ENCODE peak calls at places on chromosomes 11 and 22, in seven cellular contexts. K, H, A, Z, X, M and O are unnamed samples.

GRCh38 chr11:65505434-65506315 is 6.8 kb downstream of the MALAT1 start:
- DNase-seq in K (no peak), H (peak), A (peak), Z (no peak), X (peak), M (no peak), O (no peak)

GRCh38 chr11:60756307-60757032 is at the start of gene MS4A15:
- DNase-seq in K (no peak), H (peak), A (peak), Z (no peak), X (no peak), M (no peak), O (peak)

GRCh38 chr11:68840661-68841653 is 759 bp downstream of the CPT1A start:
- DNase-seq in K (peak), H (peak), A (peak), Z (no peak), X (peak), M (peak), O (peak)

GRCh38 chr22:41526802-41527799 is 17.2 kb downstream of the POLR3H start:
- DNase-seq in K (no peak), H (peak), A (peak), Z (no peak), X (peak), M (no peak), O (peak)

GRCh38 chr11:61732705-61733104 is 19.7 kb upstream of the MYRF start:
- DNase-seq in K (no peak), H (no peak), A (no peak), Z (no peak), X (peak), M (no peak), O (no peak)

GRCh38 chr11:119856681-119857485 is 127.9 kb upstream of the NECTIN1 start:
- DNase-seq in K (no peak), H (no peak), A (no peak), Z (no peak), X (no peak), M (no peak), O (no peak)

GRCh38 chr22:30212363-30212995 is 34.1 kb downstream of the LIF start:
- DNase-seq in K (peak), H (peak), A (peak), Z (no peak), X (peak), M (peak), O (no peak)

GRCh38 chr11:73553266-73553665 is 44.6 kb downstream of the FAM168A start:
- DNase-seq in K (no peak), H (no peak), A (no peak), Z (no peak), X (no peak), M (no peak), O (no peak)

GRCh38 chr11:44711113-44711512 is 15.6 kb upstream of the TSPAN18 start:
- DNase-seq in K (no peak), H (no peak), A (no peak), Z (no peak), X (no peak), M (no peak), O (peak)

GRCh38 chr11:36362902-36363301 is 66.8 kb downstream of the PRR5L start:
- DNase-seq in K (no peak), H (no peak), A (no peak), Z (no peak), X (no peak), M (no peak), O (no peak)

GRCh38 chr11:96015911-96016565 is 92.1 kb upstream of the MTMR2 start:
- DNase-seq in K (no peak), H (no peak), A (peak), Z (no peak), X (no peak), M (no peak), O (peak)

GRCh38 chr11:3153291-3153861 is 11.7 kb downstream of the OSBPL5 start:
- DNase-seq in K (no peak), H (peak), A (peak), Z (peak), X (peak), M (peak), O (no peak)

GRCh38 chr11:7640826-7641225 is 32.5 kb downstream of the CYB5R2 start:
- DNase-seq in K (no peak), H (no peak), A (no peak), Z (no peak), X (no peak), M (no peak), O (no peak)

GRCh38 chr22:42747701-42748513 is 27.2 kb upstream of the A4GALT start:
- DNase-seq in K (no peak), H (no peak), A (no peak), Z (no peak), X (no peak), M (no peak), O (no peak)

GRCh38 chr11:29272019-29272654 is 744.7 kb downstream of the KCNA4 start:
- DNase-seq in K (no peak), H (no peak), A (no peak), Z (no peak), X (no peak), M (no peak), O (peak)

DNA sequence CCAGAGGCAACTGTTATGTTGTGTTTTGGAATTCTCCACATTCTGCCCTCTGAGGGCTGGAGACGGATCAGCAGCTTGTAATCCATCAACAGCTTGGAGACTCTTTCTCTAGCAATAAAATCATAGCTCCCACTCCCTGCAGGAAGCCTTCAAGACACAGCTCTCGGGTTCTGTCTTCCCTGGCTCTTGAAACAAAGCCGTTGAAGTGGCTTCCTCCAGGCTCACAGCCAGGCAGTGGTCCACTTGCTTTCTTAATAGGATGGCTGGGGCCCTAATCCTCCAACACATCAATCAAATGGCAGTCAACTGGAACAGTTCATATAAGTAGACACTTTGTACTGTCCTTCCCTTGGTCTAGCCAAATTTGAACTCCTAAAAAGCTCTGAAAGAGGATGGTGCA is 74.4 kb downstream of the SC5D start:
- DNase-seq in K (no peak), H (no peak), A (peak), Z (no peak), X (no peak), M (no peak), O (no peak)
- TF ChIP-seq CTCF in K (no peak), H (no peak), A (no peak), Z (no peak), X (no peak), M (no peak), O (no peak)

GRCh38 chr11:57321996-57322880 is 2.5 kb downstream of the TNKS1BP1 start:
- DNase-seq in K (peak), H (peak), A (peak), Z (peak), X (peak), M (peak), O (peak)
- H3K4me3 ChIP-seq in K (no peak), H (no peak), A (no peak), Z (peak), X (peak), M (peak), O (peak)

DNA sequence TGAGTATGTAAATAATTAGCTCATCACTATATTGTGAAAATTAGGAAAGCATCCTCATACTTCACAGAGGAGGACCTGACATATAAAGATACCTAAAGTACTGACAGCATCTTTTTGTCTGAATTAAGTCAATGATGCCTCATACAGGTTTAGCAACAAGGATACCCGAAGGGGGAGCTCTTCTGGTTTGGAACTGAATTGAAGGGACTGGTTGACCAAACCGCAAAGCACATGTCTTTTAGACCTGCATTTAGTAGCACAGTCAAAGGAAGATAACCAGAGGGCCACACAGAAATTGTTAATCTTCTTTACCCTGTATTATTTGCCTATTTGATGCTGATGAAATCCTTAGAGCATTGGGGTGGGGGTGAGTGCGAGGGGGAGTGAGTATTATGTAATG is 12.9 kb upstream of the WT1 start:
- DNase-seq in K (no peak), H (no peak), A (peak), Z (no peak), X (no peak), M (no peak), O (peak)
- TF ChIP-seq CTCF in K (no peak), H (no peak), A (peak), Z (no peak), X (no peak), M (no peak), O (peak)

GRCh38 chr11:47587039-47587675 is 679 bp downstream of the FAM180B start:
- DNase-seq in K (no peak), H (no peak), A (peak), Z (no peak), X (peak), M (peak), O (no peak)
- H3K4me3 ChIP-seq in K (no peak), H (no peak), A (peak), Z (no peak), X (no peak), M (no peak), O (no peak)

GRCh38 chr11:112794321-112794720 is 166.9 kb upstream of the NCAM1 start:
- DNase-seq in K (no peak), H (no peak), A (no peak), Z (no peak), X (no peak), M (no peak), O (no peak)

GRCh38 chr11:112795142-112795815 is 165.9 kb upstream of the NCAM1 start:
- DNase-seq in K (no peak), H (no peak), A (peak), Z (no peak), X (peak), M (peak), O (peak)

GRCh38 chr11:112797072-112797471 is 164.1 kb upstream of the NCAM1 start:
- DNase-seq in K (no peak), H (no peak), A (no peak), Z (no peak), X (no peak), M (no peak), O (peak)

GRCh38 chr11:112795896-112796686 is 165.1 kb upstream of the NCAM1 start:
- DNase-seq in K (no peak), H (no peak), A (no peak), Z (no peak), X (no peak), M (no peak), O (no peak)

DNA sequence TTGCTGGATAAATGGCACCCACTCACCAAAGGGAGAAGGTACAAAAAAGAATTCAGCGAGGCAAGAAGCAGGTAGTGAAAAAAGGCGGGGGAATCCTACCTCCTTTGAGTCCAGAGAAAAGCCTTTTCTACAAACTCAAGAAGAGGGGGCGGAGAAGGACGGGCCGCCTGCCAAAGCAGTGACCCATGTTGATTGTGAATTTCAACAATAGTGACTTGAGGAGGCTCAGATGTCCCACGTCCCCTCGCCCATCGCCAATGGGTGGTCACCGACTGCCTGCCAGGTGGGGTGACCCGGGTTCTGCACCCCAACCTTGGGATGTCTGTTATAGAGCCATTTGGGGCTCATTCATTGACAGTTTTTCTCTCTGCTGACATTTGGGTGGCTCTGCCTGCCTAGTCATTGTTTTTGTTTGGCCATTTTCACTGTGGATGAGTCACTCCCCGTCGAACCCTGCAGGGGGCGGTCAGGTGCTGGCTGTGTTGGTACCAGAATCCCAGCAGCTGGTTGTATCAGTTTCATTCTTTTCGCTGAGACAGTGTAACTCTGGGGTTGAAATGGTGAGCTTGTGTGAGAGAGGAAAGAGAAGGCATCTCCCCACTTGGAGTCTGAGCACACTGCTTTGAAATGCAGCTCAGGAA is 163.4 kb upstream of the NCAM1 start:
- DNase-seq in K (no peak), H (no peak), A (peak), Z (no peak), X (peak), M (no peak), O (peak)
- TF ChIP-seq CTCF in K (peak), H (peak), A (peak), Z (no peak), X (peak), M (no peak), O (peak)

GRCh38 chr11:923691-924405 is 1.8 kb upstream of the AP2A2 start:
- DNase-seq in K (no peak), H (no peak), A (no peak), Z (no peak), X (no peak), M (no peak), O (no peak)

GRCh38 chr11:925496-926301 is at the start of gene AP2A2:
- DNase-seq in K (peak), H (peak), A (peak), Z (no peak), X (peak), M (peak), O (peak)

GRCh38 chr11:924406-925157 is 1.1 kb upstream of the AP2A2 start:
- DNase-seq in K (no peak), H (no peak), A (no peak), Z (no peak), X (no peak), M (no peak), O (no peak)

GRCh38 chr11:926341-926916 is 759 bp downstream of the AP2A2 start:
- DNase-seq in K (peak), H (peak), A (no peak), Z (no peak), X (peak), M (peak), O (no peak)

DNA sequence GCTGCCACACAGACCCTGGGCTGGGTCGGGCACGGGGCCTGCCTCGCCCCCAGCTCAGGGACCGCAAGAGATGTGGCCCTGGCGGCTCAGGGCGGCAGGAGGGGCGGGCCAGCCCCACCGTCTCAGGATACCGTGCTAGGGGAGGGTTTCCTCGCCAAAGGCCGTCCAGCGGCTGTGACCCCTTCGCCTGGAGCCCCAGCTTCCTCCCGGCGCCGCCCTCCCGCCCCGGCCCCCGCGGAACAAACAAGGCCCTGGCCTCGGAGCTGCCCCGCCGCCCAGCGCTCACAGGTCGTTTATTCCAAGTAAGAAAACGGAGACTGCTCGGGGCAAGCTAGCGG is 543 bp upstream of the AP2A2 start:
- DNase-seq in K (no peak), H (peak), A (no peak), Z (no peak), X (no peak), M (no peak), O (peak)
- H3K4me3 ChIP-seq in K (peak), H (no peak), A (no peak), Z (peak), X (no peak), M (peak), O (peak)

GRCh38 chr11:70226967-70227366 is 23.9 kb downstream of the FADD start:
- DNase-seq in K (no peak), H (no peak), A (peak), Z (no peak), X (no peak), M (no peak), O (peak)
- TF ChIP-seq CTCF in K (no peak), H (no peak), A (peak), Z (no peak), X (no peak), M (no peak), O (peak)

GRCh38 chr11:110297082-110297725 is 790 bp upstream of the RDX start:
- DNase-seq in K (no peak), H (no peak), A (peak), Z (no peak), X (no peak), M (no peak), O (no peak)

GRCh38 chr11:110295086-110295485 is 1.3 kb downstream of the RDX start:
- DNase-seq in K (no peak), H (no peak), A (no peak), Z (no peak), X (no peak), M (no peak), O (no peak)

GRCh38 chr11:110296226-110297081 is at the start of gene RDX:
- DNase-seq in K (peak), H (peak), A (peak), Z (peak), X (peak), M (peak), O (peak)

GRCh38 chr11:110295487-110296225 is 758 bp downstream of the RDX start:
- DNase-seq in K (peak), H (peak), A (peak), Z (no peak), X (peak), M (peak), O (peak)

DNA sequence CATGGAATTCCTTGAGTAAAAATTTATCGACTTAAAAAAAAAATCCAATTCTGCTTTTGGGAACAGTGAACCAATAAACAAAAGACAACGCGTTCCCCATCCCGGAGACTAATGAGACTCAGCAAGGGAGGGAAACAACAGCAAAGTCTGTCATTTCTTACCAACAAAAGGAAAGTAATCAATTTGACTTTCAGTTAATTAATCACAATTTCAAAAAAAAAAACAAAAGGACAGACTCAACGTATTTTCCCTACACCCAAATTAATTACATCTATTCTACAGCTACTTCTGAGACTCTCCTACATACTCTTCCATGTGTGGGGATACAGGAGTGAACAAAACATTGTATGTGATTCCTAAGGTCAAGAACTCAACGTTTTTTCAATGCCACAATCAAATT is 1.9 kb downstream of the RDX start:
- DNase-seq in K (no peak), H (no peak), A (no peak), Z (no peak), X (no peak), M (no peak), O (no peak)
- H3K4me3 ChIP-seq in K (no peak), H (no peak), A (peak), Z (peak), X (peak), M (peak), O (peak)